ENCODE peak calls at places on chromosomes 5 and 9, in eight cellular contexts. A is NCI-H1417, Y is hippocampal formation, G is renal cortical epithelial cell, T is fibroblast of pulmonary artery, W is globus pallidus, V is foreskin melanocyte, S is GM10248. K is an unnamed sample.

GRCh38 chr5:161286066-161286655 is 260.4 kb downstream of the GABRB2 start:
- DNase-seq in A (no peak), G (no peak), V (no peak), Y (no peak), S (peak), W (no peak), T (no peak), K (peak)

GRCh38 chr9:32954642-32955041 is 46.8 kb downstream of the APTX start:
- DNase-seq in A (peak), G (peak), Y (no peak), V (no peak), W (no peak), T (peak), S (no peak), K (no peak)

GRCh38 chr5:40834391-40834848 is 602 bp downstream of the RPL37 start:
- DNase-seq in V (no peak), G (peak), Y (no peak), S (no peak), A (peak), W (no peak), T (peak), K (no peak)

GRCh38 chr9:124133752-124134151 is 122.2 kb downstream of the LHX2 start:
- DNase-seq in V (no peak), W (peak), T (peak), A (peak), Y (peak), G (peak), S (peak), K (no peak)

GRCh38 chr5:101580591-101580990 is 677.5 kb upstream of the ST8SIA4 start:
- DNase-seq in Y (no peak), T (no peak), V (no peak), W (no peak), G (no peak), A (no peak), S (no peak), K (no peak)

GRCh38 chr5:55438931-55439477 is 95.8 kb downstream of the PLPP1 start:
- DNase-seq in S (no peak), V (no peak), G (peak), Y (peak), A (no peak), T (peak), W (peak), K (no peak)

GRCh38 chr5:57037355-57037754 is 85.4 kb upstream of the MIER3 start:
- DNase-seq in Y (peak), G (peak), A (no peak), W (peak), V (no peak), T (peak), S (no peak), K (no peak)

GRCh38 chr9:134955156-134955555 is 37.4 kb upstream of the FCN1 start:
- DNase-seq in S (no peak), T (no peak), G (no peak), A (no peak), Y (no peak), W (no peak), V (no peak), K (no peak)

GRCh38 chr5:53038196-53038847 is 49.2 kb downstream of the ITGA2 start:
- DNase-seq in G (no peak), S (no peak), A (no peak), T (no peak), W (no peak), Y (no peak), V (no peak), K (no peak)

GRCh38 chr9:105290401-105290800 is 46.0 kb downstream of the SLC44A1 start:
- DNase-seq in A (peak), G (no peak), V (peak), Y (no peak), T (peak), W (peak), S (no peak), K (no peak)

GRCh38 chr5:150613991-150614650 is 26.3 kb upstream of the SYNPO start:
- DNase-seq in G (no peak), A (no peak), W (no peak), T (no peak), V (no peak), Y (no peak), S (no peak), K (no peak)

GRCh38 chr5:37840036-37840909 is at the start of gene GDNF:
- DNase-seq in T (peak), G (no peak), V (peak), S (peak), Y (peak), W (peak), A (peak), K (no peak)

GRCh38 chr5:35145671-35146317 is 84.5 kb downstream of the PRLR start:
- DNase-seq in Y (no peak), A (no peak), V (no peak), G (peak), T (no peak), W (no peak), S (no peak), K (no peak)

GRCh38 chr9:85685081-85685480 is 56.7 kb downstream of the AGTPBP1 start:
- DNase-seq in G (no peak), T (no peak), W (no peak), V (no peak), Y (no peak), A (no peak), S (no peak), K (no peak)

GRCh38 chr5:74543162-74543995 is 97.1 kb downstream of the ENC1 start:
- DNase-seq in S (no peak), Y (no peak), W (no peak), G (peak), T (peak), A (peak), V (peak), K (no peak)

GRCh38 chr9:93496285-93496684 is 42.9 kb upstream of the FAM120AOS start:
- DNase-seq in A (no peak), V (no peak), T (no peak), S (no peak), Y (no peak), G (no peak), W (no peak), K (no peak)

GRCh38 chr5:177542816-177543472 is 11.4 kb downstream of the FAM193B start:
- DNase-seq in W (no peak), G (no peak), Y (no peak), V (no peak), S (no peak), A (no peak), T (no peak), K (no peak)

GRCh38 chr9:108225371-108225905 is 630.3 kb downstream of the ACTL7B start:
- DNase-seq in T (no peak), Y (no peak), A (no peak), V (no peak), G (no peak), W (no peak), S (no peak), K (no peak)

GRCh38 chr9:130745829-130746228 is 52.2 kb downstream of the EXOSC2 start:
- DNase-seq in A (no peak), T (no peak), V (no peak), S (no peak), W (no peak), Y (no peak), G (no peak), K (no peak)

GRCh38 chr9:98086461-98086860 is 29.9 kb downstream of the NANS start:
- DNase-seq in G (no peak), Y (no peak), T (no peak), A (no peak), V (no peak), S (no peak), W (no peak), K (no peak)

GRCh38 chr9:16689352-16689938 is 181.0 kb downstream of the BNC2 start:
- DNase-seq in T (peak), W (no peak), Y (no peak), A (peak), V (no peak), S (no peak), G (peak), K (no peak)

GRCh38 chr5:88877826-88878225 is 5.2 kb downstream of the MEF2C start:
- DNase-seq in G (peak), W (no peak), A (no peak), Y (no peak), V (peak), S (no peak), T (peak), K (no peak)

GRCh38 chr5:96843140-96843539 is 33.2 kb upstream of the ERAP2 start:
- DNase-seq in A (no peak), S (no peak), T (no peak), G (no peak), V (no peak), Y (no peak), W (no peak), K (no peak)

GRCh38 chr9:121824651-121825480 is 173.4 kb downstream of the DAB2IP start:
- DNase-seq in A (no peak), V (no peak), W (no peak), Y (no peak), S (no peak), T (no peak), G (no peak), K (no peak)

GRCh38 chr9:94813379-94813778 is 86.9 kb downstream of the AOPEP start:
- DNase-seq in T (peak), G (peak), A (peak), W (no peak), Y (no peak), V (no peak), S (no peak), K (no peak)

GRCh38 chr5:55917402-55918096 is 66.4 kb downstream of the IL31RA start:
- DNase-seq in Y (no peak), A (no peak), V (no peak), W (no peak), T (no peak), S (no peak), G (no peak), K (no peak)

GRCh38 chr5:68464424-68464823 is 248.9 kb downstream of the PIK3R1 start:
- DNase-seq in W (no peak), G (peak), T (peak), V (no peak), S (peak), Y (no peak), A (no peak), K (no peak)